ENCODE peak calls at places on chromosomes 11 and 22, in ten cellular contexts. M, B, V, Q, K, W, O, R, N and X are unnamed samples.

GRCh38 chr22:23166038-23166831 is 14.1 kb upstream of the BCR start:
- DNase-seq in Q (no peak), B (no peak), O (no peak), K (no peak), R (no peak), V (no peak), M (no peak), W (no peak), N (no peak), X (peak; percentile 30)

GRCh38 chr22:46589141-46589748 is 30.9 kb upstream of the GRAMD4 start:
- DNase-seq in K (no peak), N (no peak), W (no peak), M (no peak), V (no peak), Q (no peak), B (no peak), R (no peak), O (no peak), X (no peak)

GRCh38 chr11:10407055-10407454 is 48.0 kb upstream of the AMPD3 start:
- DNase-seq in W (no peak), R (no peak), Q (no peak), K (no peak), V (peak; percentile 40), M (no peak), B (no peak), N (no peak), O (no peak), X (no peak)

GRCh38 chr11:113632981-113633380 is 73.1 kb downstream of the TMPRSS5 start:
- DNase-seq in M (no peak), V (no peak), N (no peak), K (no peak), Q (no peak), B (no peak), O (no peak), R (no peak), W (no peak), X (no peak)

GRCh38 chr11:68002575-68002942 is 1.3 kb downstream of the UNC93B1 start:
- DNase-seq in O (no peak), B (peak; percentile 84), V (no peak), R (no peak), W (no peak), K (no peak), M (no peak), N (no peak), Q (no peak), X (peak; percentile 58)

GRCh38 chr22:46076651-46077339 is 73.5 kb upstream of the PPARA start:
- DNase-seq in W (no peak), N (peak; percentile 59), O (peak; percentile 57), M (peak; percentile 54), Q (peak; percentile 28), R (peak; percentile 44), V (no peak), B (no peak), K (peak; percentile 55), X (peak; percentile 43)

GRCh38 chr11:111531687-111532364 is 8.7 kb upstream of the LAYN start:
- DNase-seq in B (no peak), R (peak; percentile 42), O (no peak), M (no peak), K (no peak), N (no peak), V (peak; percentile 3), Q (no peak), W (no peak), X (no peak)

GRCh38 chr11:114438303-114438702 is 964 bp upstream of the REXO2 start:
- DNase-seq in M (peak; percentile 80), B (no peak), Q (no peak), W (no peak), V (no peak), N (no peak), O (no peak), R (no peak), K (no peak), X (no peak)

GRCh38 chr11:126156814-126157213 is 54.6 kb downstream of the RPUSD4 start:
- DNase-seq in B (no peak), N (no peak), M (no peak), R (no peak), K (no peak), O (no peak), V (no peak), W (peak; percentile 2), Q (no peak), X (no peak)

GRCh38 chr11:126153006-126153405 is 58.4 kb downstream of the RPUSD4 start:
- DNase-seq in B (no peak), R (no peak), W (no peak), K (no peak), O (no peak), N (no peak), V (no peak), M (no peak), Q (no peak), X (no peak)

GRCh38 chr11:126153999-126154398 is 57.5 kb downstream of the RPUSD4 start:
- DNase-seq in V (peak; percentile 10), K (no peak), R (no peak), Q (no peak), M (no peak), O (no peak), N (no peak), B (no peak), W (no peak), X (no peak)

GRCh38 chr11:126157326-126158030 is 54.0 kb downstream of the RPUSD4 start:
- DNase-seq in M (no peak), B (no peak), N (no peak), V (no peak), R (no peak), K (no peak), W (peak; percentile 4), Q (no peak), O (no peak), X (no peak)

DNA sequence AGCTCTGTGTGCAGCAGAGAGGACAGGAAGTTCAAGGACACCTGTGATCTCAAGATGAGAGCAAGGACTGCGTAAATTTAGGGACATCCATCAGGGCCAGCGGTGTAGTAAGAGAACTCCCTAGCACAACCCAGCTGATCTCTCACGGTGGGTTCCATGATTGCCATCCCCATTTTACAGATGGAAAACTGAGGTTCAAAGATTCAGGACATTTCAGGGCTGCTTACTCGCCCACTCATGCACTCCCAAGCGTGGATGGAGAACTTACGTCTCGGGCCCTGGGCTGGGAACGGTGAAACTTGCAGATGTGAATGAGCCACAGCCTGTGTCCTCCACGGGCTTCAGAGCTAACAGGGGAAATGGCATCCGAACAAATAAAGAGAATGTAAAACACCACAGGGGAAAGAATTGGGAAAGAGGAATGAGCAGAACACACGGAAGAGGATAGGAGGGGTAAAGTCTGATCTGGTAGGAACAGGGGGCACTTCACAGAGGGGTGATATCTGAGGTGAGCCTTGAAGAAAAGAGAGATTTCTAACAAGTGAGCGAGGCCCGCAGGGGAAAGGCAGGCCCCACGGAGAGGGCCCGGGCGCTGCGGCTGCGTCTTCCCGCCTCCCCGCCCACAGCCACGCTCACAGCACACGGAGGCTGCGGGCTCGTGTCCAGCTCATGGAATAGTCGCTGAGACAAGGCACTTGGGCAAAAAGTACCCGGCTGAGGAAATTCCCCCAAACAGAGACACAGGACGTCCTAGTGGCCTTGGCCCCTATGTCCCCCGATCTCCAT is 55.9 kb downstream of the RPUSD4 start:
- DNase-seq in B (no peak), N (no peak), M (no peak), V (no peak), O (no peak), Q (no peak), W (no peak), K (no peak), R (no peak), X (no peak)
- H3K27ac ChIP-seq in B (no peak overlapping the region), N (no peak overlapping the region), M (no peak overlapping the region), V (no peak overlapping the region), O (no peak overlapping the region), Q (no peak overlapping the region), W (no peak overlapping the region), K (no peak overlapping the region), R (no peak overlapping the region), X (no peak overlapping the region)

GRCh38 chr11:99631618-99632017 is 610.9 kb downstream of the CNTN5 start:
- DNase-seq in V (no peak), R (no peak), O (no peak), K (no peak), W (no peak), B (no peak), M (no peak), N (no peak), Q (no peak), X (no peak)
- H3K4me1 ChIP-seq in V (no peaks in the 10 kb centered on the region), R (no peaks in the 10 kb centered on the region), O (no peaks in the 10 kb centered on the region), K (no peaks in the 10 kb centered on the region), W (no peaks in the 10 kb centered on the region), B (no peaks in the 10 kb centered on the region), M (peaks cover 6% of the 10 kb centered on the region), N (no peaks in the 10 kb centered on the region), Q (no peaks in the 10 kb centered on the region), X (no peaks in the 10 kb centered on the region)

DNA sequence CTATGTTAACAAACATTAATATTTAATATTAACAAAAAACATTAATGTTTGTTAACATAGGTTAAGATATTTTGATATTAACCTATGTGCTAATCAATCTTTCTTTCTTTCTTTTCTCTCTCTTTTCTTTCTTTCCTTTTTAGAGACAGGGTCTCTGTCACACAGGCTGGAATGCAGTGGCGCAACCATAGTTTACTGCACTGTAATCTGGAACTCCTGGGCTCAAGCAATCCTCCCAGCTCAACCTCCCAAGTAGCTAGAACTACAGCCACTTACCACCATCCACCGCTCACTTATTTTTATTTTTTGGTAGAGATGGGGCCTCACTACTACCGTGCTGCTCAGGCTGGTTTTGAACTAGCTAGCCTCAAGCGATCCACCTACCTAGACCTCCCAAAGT is 13.2 kb downstream of the SIK3 start:
- DNase-seq in N (no peak), B (no peak), Q (no peak), W (no peak), O (no peak), V (no peak), K (no peak), R (no peak), M (no peak), X (no peak)
- H3K27ac ChIP-seq in N (no peak overlapping the region), B (no peak overlapping the region), Q (no peak overlapping the region), W (no peak overlapping the region), O (no peak overlapping the region), V (no peak overlapping the region), K (no peak overlapping the region), R (no peak overlapping the region), M (no peak overlapping the region), X (no peak overlapping the region)

GRCh38 chr22:17262976-17263375 is 43.7 kb upstream of the ADA2 start:
- DNase-seq in R (no peak), M (no peak), Q (no peak), B (no peak), W (no peak), V (no peak), K (no peak), O (no peak), N (no peak), X (no peak)

GRCh38 chr22:17257578-17257977 is 38.3 kb upstream of the ADA2 start:
- DNase-seq in M (peak; percentile 75), R (no peak), K (no peak), O (no peak), N (no peak), B (peak; percentile 67), W (no peak), V (no peak), Q (no peak), X (no peak)

GRCh38 chr22:17260950-17261349 is 41.7 kb upstream of the ADA2 start:
- DNase-seq in W (no peak), R (no peak), K (no peak), Q (no peak), N (no peak), B (no peak), V (no peak), O (no peak), M (peak; percentile 81), X (peak; percentile 35)

GRCh38 chr22:17258015-17258827 is 39.0 kb upstream of the ADA2 start:
- DNase-seq in B (peak; percentile 93), K (peak; percentile 61), Q (peak; percentile 84), N (peak; percentile 53), R (peak; percentile 74), M (peak; percentile 87), O (peak; percentile 42), W (peak; percentile 36), V (no peak), X (peak; percentile 94)

DNA sequence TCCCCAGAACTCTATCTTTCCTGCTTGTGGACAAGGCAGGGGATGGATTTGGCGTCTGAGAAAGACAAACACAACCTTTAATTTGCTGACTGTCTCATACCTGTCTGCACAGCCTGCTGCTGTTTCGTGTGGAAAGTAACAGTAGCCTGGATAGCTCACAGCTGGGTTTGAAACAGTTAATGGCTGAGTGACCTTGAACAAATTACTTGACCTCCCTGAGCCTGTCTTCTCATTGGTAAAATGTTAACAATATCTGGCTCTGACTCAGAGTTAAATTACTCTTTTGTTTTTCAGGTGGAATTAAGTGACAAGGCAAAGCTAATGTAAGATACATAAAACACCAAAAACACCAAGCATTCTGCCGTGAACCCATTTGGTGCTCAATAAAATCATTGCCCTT is 41.1 kb upstream of the ADA2 start:
- DNase-seq in K (no peak), V (no peak), Q (no peak), N (no peak), M (no peak), O (no peak), R (no peak), W (no peak), B (no peak), X (no peak)
- H3K4me1 ChIP-seq in K (peaks cover 23% of the 10 kb centered on the region), V (peaks cover 7% of the 10 kb centered on the region), Q (peaks cover 50% of the 10 kb centered on the region), N (peaks cover 17% of the 10 kb centered on the region), M (peaks cover 76% of the 10 kb centered on the region), O (peaks cover 9% of the 10 kb centered on the region), R (no peaks in the 10 kb centered on the region), W (peaks cover 3% of the 10 kb centered on the region), B (peaks cover 23% of the 10 kb centered on the region), X (peaks cover 27% of the 10 kb centered on the region)